ENCODE peak calls at places on chromosome 17, in six cellular contexts. G is IMR-90, M is H9, K is neuronal stem cell, Y is H1, T is mesenchymal stem cell. I is an unnamed sample.

GRCh38 chr17:48617515-48618365 is 2.6 kb upstream of the HOXB8 start:
- DNase-seq in Y (no peak), M (no peak), K (no peak), T (peak), G (no peak), I (no peak)

GRCh38 chr17:5800646-5801045 is 216.3 kb upstream of the NLRP1 start:
- DNase-seq in Y (no peak), K (no peak), M (no peak), G (no peak), T (peak), I (no peak)

GRCh38 chr17:75779250-75779986 is 5.2 kb upstream of the UNK start:
- DNase-seq in G (peak), T (peak), K (peak), M (peak), Y (peak), I (peak)

GRCh38 chr17:4334776-4335175 is 31.7 kb downstream of the UBE2G1 start:
- DNase-seq in Y (no peak), K (no peak), T (no peak), G (no peak), M (no peak), I (no peak)

GRCh38 chr17:60165976-60166375 is 16.2 kb downstream of the CA4 start:
- DNase-seq in G (no peak), K (no peak), M (no peak), Y (no peak), T (no peak), I (no peak)

GRCh38 chr17:18043491-18043890 is 4.3 kb downstream of the GID4 start:
- DNase-seq in M (no peak), K (no peak), T (peak), Y (no peak), G (peak), I (no peak)

GRCh38 chr17:50765454-50766221 is 1.7 kb downstream of the ANKRD40CL start:
- DNase-seq in Y (no peak), G (no peak), K (no peak), T (no peak), M (no peak), I (no peak)

GRCh38 chr17:19763416-19763815 is 15.3 kb upstream of the ALDH3A1 start:
- DNase-seq in K (no peak), T (no peak), G (no peak), Y (no peak), M (no peak), I (no peak)

GRCh38 chr17:61646482-61646881 is 55.5 kb upstream of the NACA2 start:
- DNase-seq in K (no peak), G (no peak), Y (no peak), M (no peak), T (no peak), I (no peak)

GRCh38 chr17:70168979-70169706 is at the start of gene KCNJ2:
- DNase-seq in M (peak), G (peak), Y (peak), K (peak), T (peak), I (peak)

GRCh38 chr17:48051278-48051677 is 3.1 kb downstream of the NFE2L1 start:
- DNase-seq in K (no peak), T (no peak), M (no peak), Y (no peak), G (no peak), I (no peak)

GRCh38 chr17:21191698-21192097 is 22.3 kb downstream of the TMEM11 start:
- DNase-seq in M (no peak), G (no peak), K (no peak), T (no peak), Y (no peak), I (no peak)

GRCh38 chr17:32275060-32276042 is 9.7 kb downstream of the RHBDL3 start:
- DNase-seq in M (peak), T (peak), K (no peak), Y (peak), G (peak), I (peak)

GRCh38 chr17:263271-263670 is 81.8 kb upstream of the DOC2B start:
- DNase-seq in M (no peak), Y (no peak), T (no peak), K (no peak), G (no peak), I (no peak)

GRCh38 chr17:33667052-33667509 is 374.0 kb upstream of the ASIC2 start:
- DNase-seq in M (no peak), G (no peak), Y (no peak), K (no peak), T (no peak), I (peak)

GRCh38 chr17:68792042-68792685 is 163.0 kb downstream of the ABCA8 start:
- DNase-seq in Y (no peak), T (peak), K (no peak), M (no peak), G (peak), I (no peak)

GRCh38 chr17:65749479-65749878 is 188.0 kb upstream of the AXIN2 start:
- DNase-seq in K (no peak), M (no peak), T (peak), Y (no peak), G (peak), I (peak)

GRCh38 chr17:5260542-5260941 is 21.5 kb upstream of the RABEP1 start:
- DNase-seq in M (no peak), K (no peak), G (no peak), Y (no peak), T (no peak), I (peak)

GRCh38 chr17:46832945-46833839 is 14.7 kb upstream of the WNT3 start:
- DNase-seq in Y (no peak), G (peak), M (peak), T (no peak), K (no peak), I (no peak)

GRCh38 chr17:12995106-12995895 is 22.5 kb downstream of the ELAC2 start:
- DNase-seq in K (no peak), M (no peak), G (no peak), Y (no peak), T (no peak), I (no peak)

GRCh38 chr17:21177854-21178600 is 35.9 kb downstream of the TMEM11 start:
- DNase-seq in M (peak), T (no peak), G (no peak), Y (no peak), K (no peak), I (no peak)

GRCh38 chr17:60134396-60135159 is 15.2 kb upstream of the CA4 start:
- DNase-seq in M (no peak), T (peak), G (peak), K (no peak), Y (peak), I (no peak)

GRCh38 chr17:2876467-2876866 is 80.2 kb downstream of the RAP1GAP2 start:
- DNase-seq in K (no peak), Y (no peak), T (no peak), G (no peak), M (no peak), I (peak)

GRCh38 chr17:58960068-58960467 is 146.6 kb downstream of the TRIM37 start:
- DNase-seq in Y (no peak), M (no peak), G (peak), K (no peak), T (peak), I (peak)

GRCh38 chr17:74360993-74361612 is 565 bp downstream of the BTBD17 start:
- DNase-seq in M (no peak), T (no peak), Y (no peak), K (peak), G (peak), I (no peak)

GRCh38 chr17:72205801-72206200 is 85.0 kb downstream of the SOX9 start:
- DNase-seq in T (no peak), Y (no peak), G (no peak), M (no peak), K (no peak), I (no peak)
- H4K91ac ChIP-seq in T (no peak), Y (no peak), G (no peak), M (no peak), K (no peak), I (no peak)

GRCh38 chr17:79761894-79762570 is 15.9 kb upstream of the CBX2 start:
- DNase-seq in K (no peak), Y (no peak), M (no peak), T (no peak), G (no peak), I (no peak)
- H4K91ac ChIP-seq in K (no peak), Y (no peak), M (no peak), T (no peak), G (no peak), I (no peak)

GRCh38 chr17:77223642-77224420 is 83.1 kb downstream of the SEC14L1 start:
- DNase-seq in G (no peak), T (no peak), Y (no peak), M (no peak), K (no peak), I (no peak)
- H4K91ac ChIP-seq in G (no peak), T (no peak), Y (no peak), M (no peak), K (no peak), I (no peak)

DNA sequence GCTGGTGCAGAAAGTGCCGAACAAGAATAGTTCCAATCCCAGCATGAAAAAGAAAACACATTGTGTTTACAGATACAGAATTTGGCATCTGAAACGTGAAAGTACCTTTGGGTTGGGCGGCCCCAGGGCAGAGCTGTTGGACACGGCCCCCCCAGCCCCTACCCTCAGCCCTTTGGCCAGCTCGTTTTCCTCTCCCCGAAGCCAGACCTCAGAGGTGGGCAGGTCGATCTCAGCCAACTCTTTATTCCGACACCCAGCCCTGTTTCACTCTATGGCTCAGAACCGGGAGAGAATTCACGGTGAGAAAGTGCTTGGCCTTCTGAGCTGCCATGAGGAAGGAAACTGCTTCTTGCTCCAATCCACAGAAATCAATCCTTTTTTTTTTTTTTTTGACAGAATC is 11.3 kb downstream of the NTN1 start:
- DNase-seq in M (no peak), Y (no peak), K (no peak), G (no peak), T (no peak), I (no peak)
- H4K91ac ChIP-seq in M (no peak), Y (no peak), K (no peak), G (no peak), T (no peak), I (no peak)

GRCh38 chr17:66865151-66865550 is 30.2 kb downstream of the CACNG5 start:
- DNase-seq in M (no peak), G (peak), K (no peak), T (no peak), Y (no peak), I (no peak)
- H4K91ac ChIP-seq in M (no peak), G (no peak), K (no peak), T (no peak), Y (no peak), I (no peak)

DNA sequence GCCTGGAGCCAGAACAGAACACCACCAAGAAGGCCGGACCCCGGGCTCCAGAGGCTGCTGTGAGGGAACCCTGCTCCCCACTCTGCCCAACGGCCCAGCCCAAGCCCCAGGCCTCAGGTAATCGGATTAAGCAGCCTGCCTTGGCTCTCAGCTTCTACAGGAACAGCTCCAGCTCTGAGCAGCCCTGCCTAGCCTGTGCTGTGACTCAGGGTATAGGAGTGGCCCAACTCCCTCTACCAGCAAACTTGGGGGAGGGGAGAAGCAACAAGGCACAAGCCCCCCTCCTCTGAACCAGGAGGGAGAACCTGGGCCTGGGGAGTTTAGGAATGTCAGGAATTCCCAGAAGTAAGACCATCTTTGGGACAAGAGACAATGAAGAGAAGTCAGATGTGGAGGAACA is 849 bp upstream of the SOX15 start:
- DNase-seq in Y (peak), G (peak), T (peak), M (peak), K (peak), I (no peak)
- H4K91ac ChIP-seq in Y (no peak), G (peak), T (no peak), M (no peak), K (no peak), I (peak)

GRCh38 chr17:56718515-56718914 is 115.2 kb downstream of the C17orf67 start:
- DNase-seq in T (no peak), Y (no peak), K (no peak), G (no peak), M (peak), I (no peak)
- H4K91ac ChIP-seq in T (no peak), Y (no peak), K (no peak), G (peak), M (no peak), I (no peak)

DNA sequence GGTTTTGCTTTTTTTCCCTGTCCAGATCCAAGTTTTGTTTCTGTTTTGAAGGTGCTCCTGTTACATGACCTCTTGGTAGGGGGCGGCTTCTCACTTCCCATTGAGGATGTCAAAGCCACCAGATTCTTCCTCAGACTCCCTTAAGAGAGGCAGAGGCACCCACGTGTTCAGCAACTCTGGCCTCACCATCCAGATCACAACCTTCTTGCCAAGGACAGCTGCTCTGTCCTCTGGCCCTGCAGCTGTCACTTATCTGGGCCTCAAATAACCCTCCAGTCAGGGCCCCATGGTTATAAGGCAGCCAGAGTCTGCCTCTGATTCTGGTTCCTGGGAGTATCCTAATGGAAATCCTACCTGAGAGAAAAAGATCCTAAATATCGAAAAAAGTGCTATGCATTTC is 208.4 kb downstream of the STX8 start:
- DNase-seq in T (no peak), G (no peak), Y (no peak), K (no peak), M (no peak), I (no peak)
- H4K91ac ChIP-seq in T (no peak), G (no peak), Y (no peak), K (no peak), M (no peak), I (no peak)

GRCh38 chr17:36861531-36861930 is 75.7 kb upstream of the LHX1 start:
- DNase-seq in M (no peak), T (no peak), G (no peak), K (no peak), Y (no peak), I (no peak)

GRCh38 chr17:36857698-36858097 is 79.6 kb upstream of the LHX1 start:
- DNase-seq in G (no peak), Y (no peak), M (no peak), K (no peak), T (no peak), I (peak)

GRCh38 chr17:36859003-36859300 is 78.3 kb upstream of the LHX1 start:
- DNase-seq in G (no peak), M (no peak), Y (no peak), K (no peak), T (no peak), I (no peak)

GRCh38 chr17:36858119-36859002 is 78.9 kb upstream of the LHX1 start:
- DNase-seq in K (no peak), G (no peak), Y (no peak), T (no peak), M (no peak), I (peak)

DNA sequence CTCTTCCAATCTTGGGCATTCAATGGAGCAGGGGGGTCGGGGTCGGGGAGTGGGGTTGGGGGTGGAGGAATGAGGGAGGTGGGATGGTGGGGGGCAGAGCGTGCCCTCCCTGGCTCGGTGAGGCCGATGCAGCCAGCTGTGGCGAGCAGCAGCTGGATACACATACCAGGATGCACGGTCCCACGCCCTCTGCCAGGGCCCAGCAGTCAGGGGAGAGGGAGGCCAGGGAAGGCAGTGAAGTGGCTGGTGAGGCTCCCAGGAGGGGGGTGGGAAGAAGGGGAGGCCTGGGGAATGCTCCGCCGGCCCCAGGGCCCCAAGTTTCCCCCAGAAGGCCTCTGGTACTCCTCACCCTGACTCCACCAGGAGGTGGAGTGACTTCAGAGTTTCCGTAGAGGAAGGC is 77.6 kb upstream of the LHX1 start:
- DNase-seq in G (no peak), K (no peak), T (no peak), Y (no peak), M (no peak), I (no peak)
- H4K91ac ChIP-seq in G (no peak), K (no peak), T (no peak), Y (no peak), M (no peak), I (no peak)

DNA sequence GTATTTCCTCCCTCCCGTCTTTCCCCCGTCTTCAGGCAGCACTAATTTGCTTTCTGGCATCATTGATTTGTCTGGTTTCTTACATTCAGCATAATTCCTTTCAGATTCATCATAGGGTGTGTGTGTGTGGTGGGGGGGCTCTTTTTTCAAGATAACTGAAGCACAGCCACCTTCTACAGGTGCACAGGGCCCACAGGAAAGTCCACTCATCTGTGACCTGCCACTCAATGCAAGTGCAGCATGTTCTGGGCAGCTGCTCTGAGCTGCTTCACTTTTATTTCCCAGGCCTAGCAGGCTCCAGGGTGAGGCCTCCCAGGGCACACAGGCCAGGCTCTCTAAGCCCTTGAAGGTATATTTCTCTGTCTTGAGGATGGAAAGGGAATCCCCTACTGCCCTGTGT is 35.2 kb upstream of the MYH10 start:
- DNase-seq in G (no peak), Y (no peak), K (no peak), T (no peak), M (no peak), I (no peak)
- H4K91ac ChIP-seq in G (no peak), Y (no peak), K (no peak), T (no peak), M (no peak), I (no peak)